ENCODE peak calls at places on chromosomes 13 and 19, in eight cellular contexts. G is CD8-positive, alpha-beta T cell; I is gastrocnemius medialis; M is small intestine; C is astrocyte; J is AG04450; Y is SJSA1; Z is A549. F is an unnamed sample.
A peak's percentile ranks its signal among the peaks of the same experiment; 100 is the strongest.

GRCh38 chr13:51997641-51998330 is 13.5 kb downstream of the ATP7B start:
- DNase-seq in J (no peak), Z (no peak), M (peak; percentile 76), G (no peak), C (no peak), Y (no peak), I (no peak), F (no peak)

GRCh38 chr13:76048675-76049396 is 412.7 kb downstream of the LMO7 start:
- DNase-seq in Y (no peak), Z (no peak), I (no peak), J (no peak), C (no peak), M (no peak), G (no peak), F (no peak)

GRCh38 chr13:112756511-112756966 is 66.7 kb downstream of the ATP11A start:
- DNase-seq in Z (no peak), I (no peak), Y (no peak), G (no peak), J (no peak), C (no peak), M (no peak), F (no peak)

GRCh38 chr13:32381539-32381938 is 46.4 kb downstream of the N4BP2L1 start:
- DNase-seq in Y (no peak), Z (no peak), M (peak; percentile 48), J (no peak), C (peak; percentile 1), G (no peak), I (no peak), F (no peak)

GRCh38 chr13:50127726-50128291 is 112.6 kb downstream of the KCNRG start:
- DNase-seq in Y (no peak), C (no peak), M (peak; percentile 46), I (no peak), J (no peak), Z (no peak), G (no peak), F (no peak)

GRCh38 chr19:57559008-57559403 is 657 bp downstream of the ZNF550 start:
- DNase-seq in I (no peak), Y (peak; percentile 46), C (no peak), J (no peak), G (no peak), Z (peak; percentile 38), M (peak; percentile 10), F (no peak)

GRCh38 chr19:7751157-7751783 is 3.9 kb upstream of the CD209 start:
- DNase-seq in J (no peak), G (peak; percentile 13), Z (no peak), I (no peak), M (no peak), Y (no peak), C (no peak), F (peak; percentile 8)

GRCh38 chr19:1308718-1309117 is 23.0 kb downstream of the EFNA2 start:
- DNase-seq in I (no peak), Y (no peak), G (no peak), C (no peak), M (no peak), J (no peak), Z (no peak), F (no peak)

GRCh38 chr19:14146789-14147216 is 10.4 kb upstream of the ASF1B start:
- DNase-seq in Z (no peak), G (no peak), I (no peak), C (peak; percentile 73), J (peak; percentile 34), Y (no peak), M (no peak), F (no peak)

GRCh38 chr19:22914646-22915045 is 82.6 kb downstream of the ZNF723 start:
- DNase-seq in C (no peak), M (no peak), J (no peak), Y (no peak), Z (no peak), I (no peak), G (no peak), F (no peak)

GRCh38 chr13:85277753-85278152 is 521.5 kb downstream of the SLITRK6 start:
- DNase-seq in G (no peak), J (no peak), Y (peak; percentile 62), C (peak; percentile 80), M (no peak), I (no peak), Z (peak; percentile 5), F (no peak)

GRCh38 chr19:776549-776948 is 20.7 kb upstream of the PTBP1 start:
- DNase-seq in C (no peak), J (no peak), M (no peak), Z (no peak), G (no peak), I (no peak), Y (no peak), F (no peak)

GRCh38 chr13:49615844-49616687 is 12.2 kb upstream of the ARL11 start:
- DNase-seq in I (no peak), Y (no peak), J (no peak), C (no peak), M (no peak), Z (no peak), G (no peak), F (no peak)

GRCh38 chr13:26423634-26424033 is 133.8 kb upstream of the WASF3 start:
- DNase-seq in I (no peak), Z (no peak), Y (no peak), G (no peak), C (peak; percentile 2), J (no peak), M (no peak), F (no peak)

GRCh38 chr13:32024750-32025149 is 6.8 kb upstream of the FRY start:
- DNase-seq in C (no peak), I (no peak), J (no peak), Y (no peak), G (no peak), M (no peak), Z (no peak), F (no peak)

GRCh38 chr19:53908933-53909415 is at the start of gene CACNG7:
- DNase-seq in G (no peak), J (no peak), M (no peak), Z (no peak), Y (no peak), I (no peak), C (no peak), F (no peak)

GRCh38 chr13:73984949-73985691 is 149.1 kb downstream of the KLF12 start:
- DNase-seq in C (no peak), J (no peak), Z (no peak), M (no peak), G (peak; percentile 53), I (no peak), Y (no peak), F (no peak)

GRCh38 chr13:80923907-80924306 is 583.0 kb upstream of the SPRY2 start:
- DNase-seq in I (no peak), G (no peak), Z (no peak), J (no peak), C (no peak), Y (no peak), M (no peak), F (no peak)

GRCh38 chr19:10000171-10000826 is 10.0 kb downstream of the COL5A3 start:
- DNase-seq in C (peak; percentile 23), G (peak; percentile 39), J (no peak), I (peak; percentile 17), Y (peak; percentile 75), Z (peak; percentile 74), M (peak; percentile 48), F (no peak)

GRCh38 chr13:106176103-106176502 is 359.4 kb downstream of the EFNB2 start:
- DNase-seq in C (peak; percentile 93), I (no peak), G (no peak), Y (no peak), Z (no peak), J (no peak), M (no peak), F (no peak)

GRCh38 chr19:3387645-3388589 is 21.5 kb downstream of the NFIC start:
- DNase-seq in Z (peak; percentile 44), I (peak; percentile 93), C (no peak), J (no peak), M (peak; percentile 84), Y (no peak), G (no peak), F (no peak)

DNA sequence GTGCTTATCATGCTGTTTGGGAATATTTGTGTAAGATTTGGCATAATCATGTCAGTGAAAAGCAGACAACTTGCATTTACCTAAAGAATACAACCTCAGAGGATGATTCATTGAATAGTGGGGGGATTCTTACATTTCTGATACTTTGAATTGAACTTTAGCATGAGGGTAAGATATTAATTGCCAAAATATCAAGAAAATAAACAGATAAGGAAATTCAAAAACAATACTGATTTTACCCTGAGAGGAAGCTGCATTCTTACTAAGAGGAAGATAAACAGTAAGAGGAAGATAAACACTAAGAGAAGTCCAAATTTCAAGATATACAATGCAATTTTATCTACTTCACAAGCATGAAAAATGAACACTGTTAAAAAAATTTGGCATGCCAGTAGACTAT is 2564.3 kb upstream of the PCDH20 start:
- DNase-seq in C (no peak), Y (no peak), Z (no peak), J (no peak), G (no peak), M (no peak), I (no peak), F (no peak)
- H3K27ac ChIP-seq in C (no peak overlapping the region), Y (no peak overlapping the region), Z (no peak overlapping the region), J (no peak overlapping the region), G (no peak overlapping the region), M (no peak overlapping the region), I (no peak overlapping the region), F (no peak overlapping the region)

DNA sequence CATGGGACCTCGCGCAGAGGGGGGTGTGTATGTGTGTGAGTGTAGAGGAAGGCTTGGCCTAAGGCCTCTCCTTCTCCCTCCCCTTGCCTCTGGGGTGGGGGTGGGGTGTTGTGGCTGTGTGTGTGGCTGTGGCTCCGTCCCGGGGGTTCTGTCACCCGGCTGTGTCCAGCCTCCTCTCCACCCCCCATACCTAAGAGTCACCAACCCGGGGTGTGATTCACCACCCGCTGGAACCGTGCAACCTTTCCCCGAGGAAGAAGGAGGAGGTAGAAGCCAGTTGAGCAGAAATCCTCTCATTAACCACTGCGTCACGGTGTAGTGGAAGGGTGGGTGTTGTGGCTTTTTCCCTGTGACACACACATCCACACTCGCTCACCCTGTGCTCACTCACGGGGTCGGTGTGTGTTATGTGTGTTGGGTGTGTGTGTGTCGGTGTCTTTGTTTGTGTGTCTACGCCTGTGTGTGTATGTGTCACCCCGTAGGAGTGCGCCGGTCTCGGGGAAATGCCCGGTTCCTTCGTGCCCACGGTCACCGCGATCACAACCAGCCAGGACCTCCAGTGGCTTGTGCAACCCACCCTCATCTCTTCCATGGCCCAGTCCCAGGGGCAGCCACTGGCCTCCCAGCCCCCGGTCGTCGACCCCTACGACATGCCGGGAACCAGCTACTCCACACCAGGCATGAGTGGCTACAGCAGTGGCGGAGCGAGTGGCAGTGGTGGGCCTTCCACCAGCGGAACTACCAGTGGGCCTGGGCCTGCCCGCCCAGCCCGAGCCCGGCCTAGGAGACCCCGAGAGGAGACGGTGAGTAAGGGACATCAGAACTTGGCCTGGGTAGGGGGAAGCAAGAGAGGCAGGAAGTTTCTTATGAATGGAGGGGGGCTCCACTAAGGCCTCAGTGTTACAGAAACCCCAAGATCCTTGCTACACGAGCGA is 2.6 kb downstream of the FOSB start:
- DNase-seq in M (no peak), J (no peak), I (no peak), G (no peak), C (peak; percentile 91), Y (peak; percentile 79), Z (no peak), F (no peak)
- H3K27ac ChIP-seq in M (peak overlapping the region; percentile 96), J (peak overlapping the region; percentile 94), I (peak overlapping the region; percentile 94), G (peak overlapping the region; percentile 100), C (peak overlapping the region; percentile 93), Y (peak overlapping the region; percentile 90), Z (peak overlapping the region; percentile 1), F (peak overlapping the region; percentile 72)

GRCh38 chr19:19697589-19697988 is 28.9 kb downstream of the ZNF101 start:
- DNase-seq in G (no peak), Z (no peak), Y (peak; percentile 8), C (no peak), M (no peak), I (no peak), J (no peak), F (no peak)
- H3K27ac ChIP-seq in G (no peak overlapping the region), Z (no peak overlapping the region), Y (no peak overlapping the region), C (no peak overlapping the region), M (no peak overlapping the region), I (no peak overlapping the region), J (no peak overlapping the region), F (no peak overlapping the region)

GRCh38 chr19:19361075-19361594 is 40.5 kb downstream of the MAU2 start:
- DNase-seq in Z (peak; percentile 70), C (peak; percentile 51), I (peak; percentile 32), Y (peak; percentile 81), G (peak; percentile 50), M (peak; percentile 80), J (peak; percentile 58), F (no peak)
- H3K27ac ChIP-seq in Z (peak overlapping the region; percentile 49), C (no peak overlapping the region), I (peak overlapping the region; percentile 32), Y (no peak overlapping the region), G (no peak overlapping the region), M (peak overlapping the region; percentile 17), J (no peak overlapping the region), F (no peak overlapping the region)